ENCODE peak calls at places on chromosomes 4 and X, in seven cellular contexts. Q, T, A, Z, K, I and H are unnamed samples.

GRCh38 chr4:36863601-36864000 is 380.9 kb upstream of the NWD2 start:
- DNase-seq in Q (no peak), T (no peak), A (no peak), Z (no peak), K (no peak), I (no peak), H (no peak)

GRCh38 chrX:73134741-73135140 is 55.4 kb upstream of the PABPC1L2A start:
- DNase-seq in Q (no peak), T (no peak), A (no peak), Z (no peak), K (no peak), I (no peak), H (no peak)

GRCh38 chr4:74682567-74683359 is 111.6 kb downstream of the BTC start:
- DNase-seq in Q (no peak), T (no peak), A (no peak), Z (no peak), K (no peak), I (no peak), H (no peak)

GRCh38 chr4:159121371-159121770 is 18.5 kb downstream of the RAPGEF2 start:
- DNase-seq in Q (no peak), T (no peak), A (no peak), Z (no peak), K (no peak), I (no peak), H (no peak)

GRCh38 chr4:175536852-175537453 is 275.1 kb downstream of the GPM6A start:
- DNase-seq in Q (no peak), T (no peak), A (no peak), Z (no peak), K (peak), I (no peak), H (no peak)

GRCh38 chr4:185865901-185866328 is 53.9 kb upstream of the SORBS2 start:
- DNase-seq in Q (no peak), T (no peak), A (no peak), Z (no peak), K (no peak), I (no peak), H (no peak)

GRCh38 chr4:108287834-108288413 is 119.2 kb upstream of the LEF1 start:
- DNase-seq in Q (no peak), T (no peak), A (no peak), Z (no peak), K (no peak), I (no peak), H (no peak)

GRCh38 chrX:106874075-106874474 is 29.1 kb downstream of the RIPPLY1 start:
- DNase-seq in Q (no peak), T (no peak), A (no peak), Z (no peak), K (peak), I (no peak), H (no peak)

GRCh38 chr4:160233141-160233540 is 1130.3 kb downstream of the RAPGEF2 start:
- DNase-seq in Q (no peak), T (no peak), A (no peak), Z (no peak), K (no peak), I (no peak), H (no peak)

GRCh38 chr4:2794707-2795557 is 2.0 kb downstream of the SH3BP2 start:
- DNase-seq in Q (peak), T (peak), A (peak), Z (peak), K (no peak), I (peak), H (no peak)

GRCh38 chr4:97367878-97368277 is 775.4 kb downstream of the STPG2 start:
- DNase-seq in Q (no peak), T (no peak), A (no peak), Z (no peak), K (no peak), I (no peak), H (no peak)

GRCh38 chr4:113511944-113512343 is 249.6 kb downstream of the CAMK2D start:
- DNase-seq in Q (no peak), T (no peak), A (no peak), Z (no peak), K (no peak), I (no peak), H (no peak)

GRCh38 chr4:36269116-36269515 is 12.3 kb upstream of the DTHD1 start:
- DNase-seq in Q (no peak), T (no peak), A (no peak), Z (no peak), K (no peak), I (no peak), H (no peak)

GRCh38 chrX:44536198-44536597 is 6.5 kb downstream of the FUNDC1 start:
- DNase-seq in Q (no peak), T (no peak), A (no peak), Z (no peak), K (no peak), I (no peak), H (no peak)

GRCh38 chrX:42725196-42725595 is 52.8 kb downstream of the PPP1R2C start:
- DNase-seq in Q (no peak), T (no peak), A (no peak), Z (no peak), K (no peak), I (no peak), H (no peak)

DNA sequence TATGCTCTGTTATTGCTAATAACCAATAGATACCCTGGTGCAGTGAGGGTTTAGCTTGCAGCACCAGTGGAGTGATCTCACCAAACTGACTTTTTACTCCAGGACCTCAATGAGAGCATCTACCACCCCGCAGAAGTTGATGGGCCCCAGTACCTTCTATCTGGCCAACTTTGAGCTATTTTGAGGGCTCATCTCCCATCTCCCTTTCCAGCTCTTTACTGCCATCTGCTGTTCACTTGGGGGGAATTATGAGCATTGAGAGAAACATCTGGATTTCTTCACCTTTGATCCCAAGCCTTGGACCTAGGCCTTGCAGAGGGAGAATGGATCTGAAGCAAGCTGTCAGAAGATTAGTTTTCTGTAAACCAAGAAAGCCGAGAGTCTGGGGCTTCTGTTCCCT is 143.6 kb downstream of the TMEM164 start:
- DNase-seq in Q (no peak), T (peak), A (no peak), Z (no peak), K (peak), I (peak), H (no peak)
- TF ChIP-seq CTCF in Q (peak), T (peak), A (peak), Z (peak), K (peak), I (peak), H (peak)

GRCh38 chr4:166280642-166281041 is 407.6 kb downstream of the TLL1 start:
- DNase-seq in Q (no peak), T (no peak), A (no peak), Z (no peak), K (no peak), I (no peak), H (no peak)
- H3K4me3 ChIP-seq in Q (no peak), T (no peak), A (no peak), Z (no peak), K (no peak), I (no peak), H (no peak)

GRCh38 chr4:188780028-188780427 is 640.8 kb downstream of the TRIML1 start:
- DNase-seq in Q (no peak), T (no peak), A (no peak), Z (no peak), K (no peak), I (no peak), H (no peak)

GRCh38 chr4:188783160-188783559 is 643.9 kb downstream of the TRIML1 start:
- DNase-seq in Q (no peak), T (no peak), A (no peak), Z (no peak), K (no peak), I (no peak), H (no peak)

GRCh38 chr4:188783606-188784157 is 644.4 kb downstream of the TRIML1 start:
- DNase-seq in Q (no peak), T (no peak), A (no peak), Z (no peak), K (no peak), I (no peak), H (no peak)

GRCh38 chr4:188780686-188781085 is 641.4 kb downstream of the TRIML1 start:
- DNase-seq in Q (no peak), T (no peak), A (no peak), Z (no peak), K (no peak), I (no peak), H (no peak)

GRCh38 chr4:188781655-188782054 is 642.4 kb downstream of the TRIML1 start:
- DNase-seq in Q (no peak), T (no peak), A (no peak), Z (no peak), K (peak), I (no peak), H (no peak)
- TF ChIP-seq CTCF in Q (peak), T (no peak), A (no peak), Z (peak), K (peak), I (no peak), H (no peak)

DNA sequence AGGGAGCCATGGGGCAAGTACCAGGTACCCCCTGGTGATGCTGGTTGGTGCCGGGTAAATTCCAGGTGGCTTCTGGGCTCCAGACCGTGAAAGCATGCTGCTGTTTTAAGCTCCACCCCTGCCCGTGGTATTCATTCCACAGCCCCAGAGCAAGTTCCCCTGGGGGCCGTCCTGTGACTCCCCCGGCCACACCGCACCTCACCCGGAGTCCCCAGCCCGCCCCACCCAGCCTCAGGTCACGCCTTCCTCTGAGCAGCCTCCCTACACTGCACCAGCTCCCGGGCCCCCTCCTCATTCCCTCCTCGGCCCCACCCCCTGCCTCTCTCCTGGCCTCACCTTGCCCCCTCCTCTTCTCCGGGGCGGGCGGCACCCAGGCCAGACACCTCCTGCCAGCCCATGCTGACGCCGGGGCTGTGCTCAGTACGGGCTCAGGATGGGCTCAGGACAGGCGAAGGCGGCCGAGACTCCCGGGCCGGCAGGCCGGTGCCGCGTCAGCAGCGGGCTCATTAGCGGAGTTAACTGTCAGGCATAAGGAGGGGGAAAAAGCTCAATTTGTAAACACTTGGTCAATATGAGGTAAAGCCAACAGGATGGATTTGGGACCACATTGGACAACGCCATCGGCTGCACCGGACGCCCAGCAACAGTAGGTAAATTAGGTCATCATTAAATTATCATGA is 127.4 kb downstream of the FAM53A start:
- DNase-seq in Q (no peak), T (no peak), A (no peak), Z (no peak), K (no peak), I (no peak), H (no peak)
- H3K4me3 ChIP-seq in Q (no peak), T (no peak), A (no peak), Z (no peak), K (no peak), I (no peak), H (no peak)